ENCODE peak calls at places on chromosomes 1 and 21, in four cellular contexts. E is keratinocyte, U is IMR-90, A is K562. R is an unnamed sample. For H3K9me1, the result is how much of the 10 kb centered on the place peaks cover.

GRCh38 chr21:38766987-38767722 is 38.6 kb upstream of the ETS2 start:
- DNase-seq in E (no peak), U (no peak), A (no peak), R (no peak)

GRCh38 chr1:2391034-2391384 is 345 bp downstream of the MORN1 start:
- DNase-seq in E (no peak), U (no peak), A (peak), R (no peak)

GRCh38 chr1:3727042-3727824 is 25.0 kb upstream of the CCDC27 start:
- DNase-seq in E (no peak), U (no peak), A (peak), R (no peak)

GRCh38 chr1:31084782-31085569 is 19.5 kb upstream of the PUM1 start:
- DNase-seq in E (no peak), U (no peak), A (peak), R (no peak)

GRCh38 chr1:223674119-223674890 is 8.8 kb upstream of the CAPN8 start:
- DNase-seq in E (no peak), U (no peak), A (no peak), R (no peak)

GRCh38 chr1:162136760-162137537 is 67.5 kb downstream of the NOS1AP start:
- DNase-seq in E (no peak), U (peak), A (no peak), R (peak)

GRCh38 chr1:102897537-102897936 is 210.8 kb downstream of the COL11A1 start:
- DNase-seq in E (no peak), U (peak), A (no peak), R (peak)

GRCh38 chr21:14084701-14085100 is 126.1 kb downstream of the LIPI start:
- DNase-seq in E (no peak), U (no peak), A (no peak), R (no peak)

GRCh38 chr1:10856253-10856683 is 59.8 kb upstream of the CASZ1 start:
- DNase-seq in E (no peak), U (no peak), A (no peak), R (no peak)

GRCh38 chr1:178165196-178165595 is 71.3 kb downstream of the RASAL2 start:
- DNase-seq in E (no peak), U (no peak), A (no peak), R (no peak)

GRCh38 chr1:12447301-12447700 is 170.7 kb downstream of the DHRS3 start:
- DNase-seq in E (no peak), U (peak), A (no peak), R (no peak)

GRCh38 chr1:109270623-109271317 is 12.2 kb downstream of the PSRC1 start:
- DNase-seq in E (no peak), U (no peak), A (no peak), R (no peak)

GRCh38 chr1:212218911-212219310 is 66.3 kb upstream of the PPP2R5A start:
- DNase-seq in E (no peak), U (peak), A (no peak), R (no peak)

GRCh38 chr1:35177237-35177786 is 15.6 kb downstream of the SFPQ start:
- DNase-seq in E (no peak), U (no peak), A (no peak), R (no peak)

GRCh38 chr1:234975122-234975940 is 153.3 kb downstream of the TOMM20 start:
- DNase-seq in E (peak), U (peak), A (peak), R (peak)

GRCh38 chr1:214296860-214297699 is 16.1 kb downstream of the SMYD2 start:
- DNase-seq in E (no peak), U (peak), A (no peak), R (peak)

GRCh38 chr21:15140321-15141019 is 75.7 kb upstream of the NRIP1 start:
- DNase-seq in E (no peak), U (no peak), A (no peak), R (peak)

GRCh38 chr1:161402446-161402845 is 34.8 kb upstream of the CFAP126 start:
- DNase-seq in E (no peak), U (peak), A (no peak), R (no peak)

GRCh38 chr1:172238969-172239368 is 181.5 kb upstream of the C1orf105 start:
- DNase-seq in E (no peak), U (no peak), A (no peak), R (no peak)

GRCh38 chr1:235050911-235051360 is 77.7 kb downstream of the TOMM20 start:
- DNase-seq in E (no peak), U (peak), A (peak), R (peak)

GRCh38 chr1:89525169-89525855 is 683 bp downstream of the LRRC8B start:
- DNase-seq in E (no peak), U (no peak), A (peak), R (peak)

GRCh38 chr1:171666114-171666769 is 13.8 kb upstream of the MYOC start:
- DNase-seq in E (no peak), U (no peak), A (no peak), R (no peak)

DNA sequence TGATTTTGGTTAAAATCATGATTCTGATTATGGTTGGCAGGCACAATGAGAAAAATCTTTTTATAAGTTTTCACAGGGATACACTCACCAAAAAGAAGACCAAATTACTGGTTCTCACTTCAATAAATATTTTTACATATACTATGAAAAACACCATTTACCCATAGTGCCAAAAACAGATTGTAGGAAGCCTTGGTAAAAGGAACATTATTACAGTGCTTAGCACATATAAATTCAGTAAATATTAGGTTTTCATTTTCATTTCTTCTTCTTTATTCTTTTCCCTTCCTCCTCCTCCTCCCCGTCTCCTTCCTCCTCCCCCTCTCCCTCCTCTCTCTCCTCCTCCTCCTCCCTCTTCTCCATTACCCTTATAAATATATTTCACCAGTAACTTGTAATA is 15.8 kb upstream of the SPAG17 start:
- DNase-seq in E (no peak), U (no peak), A (no peak), R (no peak)
- H3K9me1 ChIP-seq in E (under half), U (under half), A (under half), R (under half)

GRCh38 chr1:243253211-243253926 is 1.7 kb downstream of the CEP170 start:
- DNase-seq in E (no peak), U (peak), A (peak), R (peak)
- H3K9me1 ChIP-seq in E (under half), U (under half), A (under half), R (under half)

GRCh38 chr1:206694551-206695124 is 9.9 kb downstream of the MAPKAPK2 start:
- DNase-seq in E (no peak), U (no peak), A (no peak), R (no peak)

GRCh38 chr1:206694151-206694550 is 9.4 kb downstream of the MAPKAPK2 start:
- DNase-seq in E (no peak), U (no peak), A (no peak), R (no peak)

GRCh38 chr1:206693029-206693428 is 8.3 kb downstream of the MAPKAPK2 start:
- DNase-seq in E (no peak), U (peak), A (peak), R (peak)

GRCh38 chr1:206691604-206692003 is 6.9 kb downstream of the MAPKAPK2 start:
- DNase-seq in E (no peak), U (peak), A (peak), R (no peak)

DNA sequence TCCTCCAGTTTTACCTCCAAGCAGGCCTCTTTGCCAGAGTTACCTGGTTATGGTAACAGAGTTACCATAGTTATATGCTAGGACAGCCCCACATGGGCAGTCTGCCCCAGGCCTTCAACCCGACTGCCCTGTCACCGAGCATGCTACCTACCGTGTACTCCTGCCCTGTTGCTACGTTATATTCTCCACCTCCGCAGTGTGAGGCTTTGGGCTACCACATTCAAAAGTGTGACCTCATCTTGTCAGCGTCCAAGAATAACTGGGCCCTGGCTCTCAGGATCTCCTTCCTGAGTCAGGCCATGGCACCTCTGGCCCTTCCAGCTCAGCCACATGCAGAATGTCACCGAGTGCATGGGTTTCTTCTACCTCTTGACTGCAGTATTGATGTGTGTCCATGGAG is 8.9 kb downstream of the MAPKAPK2 start:
- DNase-seq in E (no peak), U (peak), A (no peak), R (no peak)
- H3K9me1 ChIP-seq in E (under half), U (half or more), A (under half), R (under half)

GRCh38 chr21:24844672-24845071 is 762.6 kb downstream of the MRPL39 start:
- DNase-seq in E (no peak), U (peak), A (no peak), R (no peak)
- H3K9me1 ChIP-seq in E (under half), U (under half), A (under half), R (under half)

GRCh38 chr21:21063828-21064227 is 65.6 kb downstream of the NCAM2 start:
- DNase-seq in E (no peak), U (no peak), A (no peak), R (no peak)

GRCh38 chr21:21064353-21064752 is 66.1 kb downstream of the NCAM2 start:
- DNase-seq in E (no peak), U (no peak), A (no peak), R (no peak)

GRCh38 chr21:21067375-21067774 is 69.2 kb downstream of the NCAM2 start:
- DNase-seq in E (no peak), U (no peak), A (no peak), R (no peak)
- H3K9me1 ChIP-seq in E (under half), U (under half), A (under half), R (under half)

GRCh38 chr1:36522021-36522420 is 39.3 kb upstream of the CSF3R start:
- DNase-seq in E (no peak), U (no peak), A (no peak), R (no peak)

GRCh38 chr1:36522461-36523229 is 39.9 kb upstream of the CSF3R start:
- DNase-seq in E (no peak), U (no peak), A (no peak), R (no peak)

GRCh38 chr1:36524359-36525062 is 41.8 kb upstream of the CSF3R start:
- DNase-seq in E (no peak), U (no peak), A (no peak), R (no peak)

GRCh38 chr1:36523850-36524249 is 41.1 kb upstream of the CSF3R start:
- DNase-seq in E (no peak), U (no peak), A (no peak), R (no peak)

DNA sequence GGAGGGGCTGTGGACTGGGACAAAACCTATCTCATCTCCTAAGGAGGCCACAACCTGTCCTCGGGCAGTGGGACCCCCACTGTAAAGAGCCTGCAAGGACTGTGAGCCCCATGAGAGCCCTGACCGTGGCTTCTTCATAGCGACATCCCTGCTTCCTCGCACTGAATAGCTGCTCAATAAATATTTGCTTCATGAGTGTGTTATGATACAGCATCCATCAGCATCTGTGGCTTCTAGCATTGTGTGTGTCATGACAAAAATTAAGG is 40.5 kb upstream of the CSF3R start:
- DNase-seq in E (no peak), U (no peak), A (no peak), R (no peak)
- H3K9me1 ChIP-seq in E (under half), U (under half), A (under half), R (under half)

GRCh38 chr1:226411619-226412018 is 3.7 kb upstream of the PARP1 start:
- DNase-seq in E (no peak), U (no peak), A (no peak), R (no peak)
- H3K9me1 ChIP-seq in E (under half), U (under half), A (under half), R (under half)

GRCh38 chr21:42892931-42893660 is at the start of gene NDUFV3:
- DNase-seq in E (peak), U (peak), A (peak), R (peak)
- H3K9me1 ChIP-seq in E (under half), U (under half), A (under half), R (under half)

GRCh38 chr1:86812286-86812685 is 101.6 kb downstream of the SELENOF start:
- DNase-seq in E (no peak), U (no peak), A (no peak), R (no peak)

GRCh38 chr1:86811128-86811527 is 102.8 kb downstream of the SELENOF start:
- DNase-seq in E (no peak), U (no peak), A (no peak), R (no peak)

GRCh38 chr1:86811539-86811938 is 102.4 kb downstream of the SELENOF start:
- DNase-seq in E (no peak), U (no peak), A (no peak), R (no peak)
- H3K9me1 ChIP-seq in E (under half), U (under half), A (under half), R (under half)

GRCh38 chr1:90713741-90714509 is 3.2 kb downstream of the BARHL2 start:
- DNase-seq in E (no peak), U (no peak), A (no peak), R (no peak)
- H3K9me1 ChIP-seq in E (under half), U (under half), A (under half), R (under half)